ENCODE peak calls at places on chromosomes 3 and 15, in nine cellular contexts. One of them, this sample, is unnamed.

GRCh38 chr3:196585044-196585757 is 16.7 kb downstream of the FBXO45 start:
- DNase-seq in mesenchymal stem cell: no peak
- DNase-seq in activated CD8-positive, alpha-beta memory T cell treated with anti-CD3 and anti-CD28 coated beads, Interleukin-2, amount 50 U/mL, for 4 hours: no peak
- DNase-seq in left cardiac atrium: no peak
- DNase-seq in sciatic nerve: no peak
- DNase-seq in adrenal gland: no peak
- DNase-seq in GM12865: no peak
- DNase-seq in spleen: no peak
- DNase-seq in iPS-NIHi11: no peak
- DNase-seq in this sample: no peak

GRCh38 chr3:195128255-195129071 is 142.5 kb downstream of the XXYLT1 start:
- DNase-seq in mesenchymal stem cell: no peak
- DNase-seq in activated CD8-positive, alpha-beta memory T cell treated with anti-CD3 and anti-CD28 coated beads, Interleukin-2, amount 50 U/mL, for 4 hours: no peak
- DNase-seq in left cardiac atrium: no peak
- DNase-seq in sciatic nerve: no peak
- DNase-seq in adrenal gland: no peak
- DNase-seq in GM12865: peak; percentile 50
- DNase-seq in spleen: no peak
- DNase-seq in iPS-NIHi11: no peak
- DNase-seq in this sample: no peak

GRCh38 chr3:30904986-30905385 is 10.5 kb upstream of the GADL1 start:
- DNase-seq in mesenchymal stem cell: no peak
- DNase-seq in activated CD8-positive, alpha-beta memory T cell treated with anti-CD3 and anti-CD28 coated beads, Interleukin-2, amount 50 U/mL, for 4 hours: no peak
- DNase-seq in left cardiac atrium: no peak
- DNase-seq in sciatic nerve: no peak
- DNase-seq in adrenal gland: no peak
- DNase-seq in GM12865: no peak
- DNase-seq in spleen: no peak
- DNase-seq in iPS-NIHi11: no peak
- DNase-seq in this sample: no peak

GRCh38 chr15:78360426-78360825 is 20.3 kb downstream of the CRABP1 start:
- DNase-seq in mesenchymal stem cell: no peak
- DNase-seq in activated CD8-positive, alpha-beta memory T cell treated with anti-CD3 and anti-CD28 coated beads, Interleukin-2, amount 50 U/mL, for 4 hours: no peak
- DNase-seq in left cardiac atrium: no peak
- DNase-seq in sciatic nerve: peak; percentile 47
- DNase-seq in adrenal gland: no peak
- DNase-seq in GM12865: no peak
- DNase-seq in spleen: no peak
- DNase-seq in iPS-NIHi11: peak; percentile 45
- DNase-seq in this sample: no peak

GRCh38 chr3:143952569-143953069 is 19.0 kb upstream of the DIPK2A start:
- DNase-seq in mesenchymal stem cell: no peak
- DNase-seq in activated CD8-positive, alpha-beta memory T cell treated with anti-CD3 and anti-CD28 coated beads, Interleukin-2, amount 50 U/mL, for 4 hours: no peak
- DNase-seq in left cardiac atrium: no peak
- DNase-seq in sciatic nerve: no peak
- DNase-seq in adrenal gland: no peak
- DNase-seq in GM12865: peak; percentile 19
- DNase-seq in spleen: no peak
- DNase-seq in iPS-NIHi11: no peak
- DNase-seq in this sample: no peak

GRCh38 chr3:48412375-48413001 is 17.4 kb downstream of the PLXNB1 start:
- DNase-seq in mesenchymal stem cell: no peak
- DNase-seq in activated CD8-positive, alpha-beta memory T cell treated with anti-CD3 and anti-CD28 coated beads, Interleukin-2, amount 50 U/mL, for 4 hours: no peak
- DNase-seq in left cardiac atrium: no peak
- DNase-seq in sciatic nerve: peak; percentile 50
- DNase-seq in adrenal gland: no peak
- DNase-seq in GM12865: no peak
- DNase-seq in spleen: peak; percentile 58
- DNase-seq in iPS-NIHi11: no peak
- DNase-seq in this sample: no peak

GRCh38 chr3:36906504-36907149 is 38.2 kb downstream of the TRANK1 start:
- DNase-seq in mesenchymal stem cell: peak; percentile 79
- DNase-seq in activated CD8-positive, alpha-beta memory T cell treated with anti-CD3 and anti-CD28 coated beads, Interleukin-2, amount 50 U/mL, for 4 hours: no peak
- DNase-seq in left cardiac atrium: no peak
- DNase-seq in sciatic nerve: no peak
- DNase-seq in adrenal gland: no peak
- DNase-seq in GM12865: no peak
- DNase-seq in spleen: no peak
- DNase-seq in iPS-NIHi11: no peak
- DNase-seq in this sample: no peak

GRCh38 chr3:184491867-184492615 is 69.5 kb upstream of the EPHB3 start:
- DNase-seq in mesenchymal stem cell: no peak
- DNase-seq in activated CD8-positive, alpha-beta memory T cell treated with anti-CD3 and anti-CD28 coated beads, Interleukin-2, amount 50 U/mL, for 4 hours: no peak
- DNase-seq in left cardiac atrium: peak; percentile 60
- DNase-seq in sciatic nerve: peak; percentile 68
- DNase-seq in adrenal gland: peak; percentile 45
- DNase-seq in GM12865: no peak
- DNase-seq in spleen: no peak
- DNase-seq in iPS-NIHi11: peak; percentile 32
- DNase-seq in this sample: no peak

GRCh38 chr3:188534633-188535032 is 380.7 kb downstream of the LPP start:
- DNase-seq in mesenchymal stem cell: no peak
- DNase-seq in activated CD8-positive, alpha-beta memory T cell treated with anti-CD3 and anti-CD28 coated beads, Interleukin-2, amount 50 U/mL, for 4 hours: no peak
- DNase-seq in left cardiac atrium: no peak
- DNase-seq in sciatic nerve: no peak
- DNase-seq in adrenal gland: no peak
- DNase-seq in GM12865: no peak
- DNase-seq in spleen: no peak
- DNase-seq in iPS-NIHi11: no peak
- DNase-seq in this sample: no peak

GRCh38 chr15:38130200-38130567 is 122.5 kb upstream of the SPRED1 start:
- DNase-seq in mesenchymal stem cell: no peak
- DNase-seq in activated CD8-positive, alpha-beta memory T cell treated with anti-CD3 and anti-CD28 coated beads, Interleukin-2, amount 50 U/mL, for 4 hours: no peak
- DNase-seq in left cardiac atrium: no peak
- DNase-seq in sciatic nerve: no peak
- DNase-seq in adrenal gland: no peak
- DNase-seq in GM12865: no peak
- DNase-seq in spleen: no peak
- DNase-seq in iPS-NIHi11: no peak
- DNase-seq in this sample: no peak

GRCh38 chr15:95024388-95024787 is 793.0 kb downstream of the MCTP2 start:
- DNase-seq in mesenchymal stem cell: peak; percentile 54
- DNase-seq in activated CD8-positive, alpha-beta memory T cell treated with anti-CD3 and anti-CD28 coated beads, Interleukin-2, amount 50 U/mL, for 4 hours: no peak
- DNase-seq in left cardiac atrium: no peak
- DNase-seq in sciatic nerve: no peak
- DNase-seq in adrenal gland: no peak
- DNase-seq in GM12865: no peak
- DNase-seq in spleen: no peak
- DNase-seq in iPS-NIHi11: peak; percentile 10
- DNase-seq in this sample: no peak

GRCh38 chr3:87227835-87228144 is 681 bp downstream of the CHMP2B start:
- DNase-seq in mesenchymal stem cell: no peak
- DNase-seq in activated CD8-positive, alpha-beta memory T cell treated with anti-CD3 and anti-CD28 coated beads, Interleukin-2, amount 50 U/mL, for 4 hours: no peak
- DNase-seq in left cardiac atrium: no peak
- DNase-seq in sciatic nerve: no peak
- DNase-seq in adrenal gland: no peak
- DNase-seq in GM12865: no peak
- DNase-seq in spleen: no peak
- DNase-seq in iPS-NIHi11: no peak
- DNase-seq in this sample: no peak

GRCh38 chr3:169945313-169945712 is 21.3 kb upstream of the SEC62 start:
- DNase-seq in mesenchymal stem cell: peak; percentile 14
- DNase-seq in activated CD8-positive, alpha-beta memory T cell treated with anti-CD3 and anti-CD28 coated beads, Interleukin-2, amount 50 U/mL, for 4 hours: no peak
- DNase-seq in left cardiac atrium: no peak
- DNase-seq in sciatic nerve: no peak
- DNase-seq in adrenal gland: peak; percentile 27
- DNase-seq in GM12865: peak; percentile 97
- DNase-seq in spleen: peak; percentile 89
- DNase-seq in iPS-NIHi11: no peak
- DNase-seq in this sample: no peak

GRCh38 chr15:68220489-68220888 is 9.0 kb downstream of the CLN6 start:
- DNase-seq in mesenchymal stem cell: no peak
- DNase-seq in activated CD8-positive, alpha-beta memory T cell treated with anti-CD3 and anti-CD28 coated beads, Interleukin-2, amount 50 U/mL, for 4 hours: no peak
- DNase-seq in left cardiac atrium: peak; percentile 7
- DNase-seq in sciatic nerve: no peak
- DNase-seq in adrenal gland: no peak
- DNase-seq in GM12865: no peak
- DNase-seq in spleen: no peak
- DNase-seq in iPS-NIHi11: no peak
- DNase-seq in this sample: no peak

GRCh38 chr15:74340139-74340538 is 27.3 kb downstream of the CYP11A1 start:
- DNase-seq in mesenchymal stem cell: no peak
- DNase-seq in activated CD8-positive, alpha-beta memory T cell treated with anti-CD3 and anti-CD28 coated beads, Interleukin-2, amount 50 U/mL, for 4 hours: no peak
- DNase-seq in left cardiac atrium: no peak
- DNase-seq in sciatic nerve: no peak
- DNase-seq in adrenal gland: peak; percentile 67
- DNase-seq in GM12865: no peak
- DNase-seq in spleen: peak; percentile 37
- DNase-seq in iPS-NIHi11: no peak
- DNase-seq in this sample: no peak

GRCh38 chr15:79431636-79432344 is at the start of gene MINAR1:
- DNase-seq in mesenchymal stem cell: peak; percentile 66
- DNase-seq in activated CD8-positive, alpha-beta memory T cell treated with anti-CD3 and anti-CD28 coated beads, Interleukin-2, amount 50 U/mL, for 4 hours: no peak
- DNase-seq in left cardiac atrium: peak; percentile 36
- DNase-seq in sciatic nerve: no peak
- DNase-seq in adrenal gland: peak; percentile 69
- DNase-seq in GM12865: no peak
- DNase-seq in spleen: no peak
- DNase-seq in iPS-NIHi11: peak; percentile 67
- DNase-seq in this sample: peak; percentile 65

GRCh38 chr3:177448987-177449975 is 252.0 kb upstream of the TBL1XR1 start:
- DNase-seq in mesenchymal stem cell: peak; percentile 71
- DNase-seq in activated CD8-positive, alpha-beta memory T cell treated with anti-CD3 and anti-CD28 coated beads, Interleukin-2, amount 50 U/mL, for 4 hours: no peak
- DNase-seq in left cardiac atrium: no peak
- DNase-seq in sciatic nerve: no peak
- DNase-seq in adrenal gland: no peak
- DNase-seq in GM12865: peak; percentile 89
- DNase-seq in spleen: peak; percentile 82
- DNase-seq in iPS-NIHi11: no peak
- DNase-seq in this sample: no peak

GRCh38 chr15:38149315-38149714 is 103.3 kb upstream of the SPRED1 start:
- DNase-seq in mesenchymal stem cell: no peak
- DNase-seq in activated CD8-positive, alpha-beta memory T cell treated with anti-CD3 and anti-CD28 coated beads, Interleukin-2, amount 50 U/mL, for 4 hours: no peak
- DNase-seq in left cardiac atrium: no peak
- DNase-seq in sciatic nerve: no peak
- DNase-seq in adrenal gland: no peak
- DNase-seq in GM12865: peak; percentile 30
- DNase-seq in spleen: no peak
- DNase-seq in iPS-NIHi11: no peak
- DNase-seq in this sample: no peak

GRCh38 chr3:66470956-66471686 is 29.7 kb downstream of the LRIG1 start:
- DNase-seq in mesenchymal stem cell: no peak
- DNase-seq in activated CD8-positive, alpha-beta memory T cell treated with anti-CD3 and anti-CD28 coated beads, Interleukin-2, amount 50 U/mL, for 4 hours: no peak
- DNase-seq in left cardiac atrium: no peak
- DNase-seq in sciatic nerve: no peak
- DNase-seq in adrenal gland: no peak
- DNase-seq in GM12865: no peak
- DNase-seq in spleen: no peak
- DNase-seq in iPS-NIHi11: no peak
- DNase-seq in this sample: no peak

GRCh38 chr3:12965999-12966846 is 107.0 kb downstream of the IQSEC1 start:
- DNase-seq in mesenchymal stem cell: peak; percentile 16
- DNase-seq in activated CD8-positive, alpha-beta memory T cell treated with anti-CD3 and anti-CD28 coated beads, Interleukin-2, amount 50 U/mL, for 4 hours: no peak
- DNase-seq in left cardiac atrium: no peak
- DNase-seq in sciatic nerve: no peak
- DNase-seq in adrenal gland: no peak
- DNase-seq in GM12865: no peak
- DNase-seq in spleen: no peak
- DNase-seq in iPS-NIHi11: no peak
- DNase-seq in this sample: no peak

GRCh38 chr3:135781026-135781815 is 184.3 kb upstream of the PPP2R3A start:
- DNase-seq in mesenchymal stem cell: no peak
- DNase-seq in activated CD8-positive, alpha-beta memory T cell treated with anti-CD3 and anti-CD28 coated beads, Interleukin-2, amount 50 U/mL, for 4 hours: no peak
- DNase-seq in left cardiac atrium: no peak
- DNase-seq in sciatic nerve: no peak
- DNase-seq in adrenal gland: no peak
- DNase-seq in GM12865: no peak
- DNase-seq in spleen: no peak
- DNase-seq in iPS-NIHi11: no peak
- DNase-seq in this sample: no peak

GRCh38 chr3:52128118-52128683 is 26.0 kb downstream of the POC1A start:
- DNase-seq in mesenchymal stem cell: peak; percentile 67
- DNase-seq in activated CD8-positive, alpha-beta memory T cell treated with anti-CD3 and anti-CD28 coated beads, Interleukin-2, amount 50 U/mL, for 4 hours: no peak
- DNase-seq in left cardiac atrium: no peak
- DNase-seq in sciatic nerve: no peak
- DNase-seq in adrenal gland: peak; percentile 83
- DNase-seq in GM12865: no peak
- DNase-seq in spleen: no peak
- DNase-seq in iPS-NIHi11: peak; percentile 51
- DNase-seq in this sample: no peak

GRCh38 chr3:184018424-184018973 is 815 bp upstream of the ABCC5 start:
- DNase-seq in mesenchymal stem cell: no peak
- DNase-seq in activated CD8-positive, alpha-beta memory T cell treated with anti-CD3 and anti-CD28 coated beads, Interleukin-2, amount 50 U/mL, for 4 hours: no peak
- DNase-seq in left cardiac atrium: no peak
- DNase-seq in sciatic nerve: no peak
- DNase-seq in adrenal gland: no peak
- DNase-seq in GM12865: no peak
- DNase-seq in spleen: no peak
- DNase-seq in iPS-NIHi11: no peak
- DNase-seq in this sample: no peak

GRCh38 chr3:180102134-180102533 is 65.4 kb upstream of the PEX5L start:
- DNase-seq in mesenchymal stem cell: no peak
- DNase-seq in activated CD8-positive, alpha-beta memory T cell treated with anti-CD3 and anti-CD28 coated beads, Interleukin-2, amount 50 U/mL, for 4 hours: no peak
- DNase-seq in left cardiac atrium: no peak
- DNase-seq in sciatic nerve: no peak
- DNase-seq in adrenal gland: no peak
- DNase-seq in GM12865: no peak
- DNase-seq in spleen: no peak
- DNase-seq in iPS-NIHi11: peak; percentile 49
- DNase-seq in this sample: no peak

GRCh38 chr15:69321041-69321554 is 22.4 kb downstream of the PAQR5 start:
- DNase-seq in mesenchymal stem cell: peak; percentile 31
- DNase-seq in activated CD8-positive, alpha-beta memory T cell treated with anti-CD3 and anti-CD28 coated beads, Interleukin-2, amount 50 U/mL, for 4 hours: no peak
- DNase-seq in left cardiac atrium: no peak
- DNase-seq in sciatic nerve: no peak
- DNase-seq in adrenal gland: no peak
- DNase-seq in GM12865: no peak
- DNase-seq in spleen: no peak
- DNase-seq in iPS-NIHi11: no peak
- DNase-seq in this sample: no peak

GRCh38 chr15:25501828-25502446 is 63.1 kb upstream of the UBE3A start:
- DNase-seq in mesenchymal stem cell: peak; percentile 6
- DNase-seq in activated CD8-positive, alpha-beta memory T cell treated with anti-CD3 and anti-CD28 coated beads, Interleukin-2, amount 50 U/mL, for 4 hours: no peak
- DNase-seq in left cardiac atrium: no peak
- DNase-seq in sciatic nerve: no peak
- DNase-seq in adrenal gland: no peak
- DNase-seq in GM12865: peak; percentile 13
- DNase-seq in spleen: no peak
- DNase-seq in iPS-NIHi11: peak; percentile 32
- DNase-seq in this sample: no peak

GRCh38 chr3:110755345-110755744 is 316.3 kb upstream of the NECTIN3 start:
- DNase-seq in mesenchymal stem cell: no peak
- DNase-seq in activated CD8-positive, alpha-beta memory T cell treated with anti-CD3 and anti-CD28 coated beads, Interleukin-2, amount 50 U/mL, for 4 hours: no peak
- DNase-seq in left cardiac atrium: no peak
- DNase-seq in sciatic nerve: no peak
- DNase-seq in adrenal gland: no peak
- DNase-seq in GM12865: no peak
- DNase-seq in spleen: no peak
- DNase-seq in iPS-NIHi11: no peak
- DNase-seq in this sample: no peak

GRCh38 chr3:194577985-194578905 is 55.0 kb downstream of the TMEM44 start:
- DNase-seq in mesenchymal stem cell: peak; percentile 98
- DNase-seq in activated CD8-positive, alpha-beta memory T cell treated with anti-CD3 and anti-CD28 coated beads, Interleukin-2, amount 50 U/mL, for 4 hours: peak; percentile 54
- DNase-seq in left cardiac atrium: peak; percentile 76
- DNase-seq in sciatic nerve: no peak
- DNase-seq in adrenal gland: peak; percentile 75
- DNase-seq in GM12865: no peak
- DNase-seq in spleen: no peak
- DNase-seq in iPS-NIHi11: no peak
- DNase-seq in this sample: no peak

GRCh38 chr3:38022887-38023709 is 6.3 kb downstream of the PLCD1 start:
- DNase-seq in mesenchymal stem cell: no peak
- DNase-seq in activated CD8-positive, alpha-beta memory T cell treated with anti-CD3 and anti-CD28 coated beads, Interleukin-2, amount 50 U/mL, for 4 hours: no peak
- DNase-seq in left cardiac atrium: no peak
- DNase-seq in sciatic nerve: peak; percentile 55
- DNase-seq in adrenal gland: no peak
- DNase-seq in GM12865: no peak
- DNase-seq in spleen: peak; percentile 77
- DNase-seq in iPS-NIHi11: no peak
- DNase-seq in this sample: no peak

GRCh38 chr3:55524565-55525244 is 37.6 kb upstream of the WNT5A start:
- DNase-seq in mesenchymal stem cell: no peak
- DNase-seq in activated CD8-positive, alpha-beta memory T cell treated with anti-CD3 and anti-CD28 coated beads, Interleukin-2, amount 50 U/mL, for 4 hours: no peak
- DNase-seq in left cardiac atrium: no peak
- DNase-seq in sciatic nerve: no peak
- DNase-seq in adrenal gland: no peak
- DNase-seq in GM12865: no peak
- DNase-seq in spleen: no peak
- DNase-seq in iPS-NIHi11: no peak
- DNase-seq in this sample: no peak